ENCODE peak calls at places on chromosomes 13 and 19, in four cellular contexts. One of them, this sample, is unnamed.

GRCh38 chr13:19596960-19597361 is 35.6 kb upstream of the TPTE2 start:
- DNase-seq in stomach: no peak
- DNase-seq in RWPE1: peak
- DNase-seq in fibroblast of pulmonary artery: peak
- DNase-seq in this sample: no peak

GRCh38 chr13:45238945-45239795 is 38.3 kb upstream of the KCTD4 start:
- DNase-seq in fibroblast of pulmonary artery: no peak
- DNase-seq in stomach: no peak
- DNase-seq in RWPE1: peak
- DNase-seq in this sample: no peak

GRCh38 chr13:27383104-27383921 is 41.1 kb upstream of the GTF3A start:
- DNase-seq in stomach: no peak
- DNase-seq in fibroblast of pulmonary artery: no peak
- DNase-seq in RWPE1: no peak
- DNase-seq in this sample: no peak

GRCh38 chr13:66518068-66518467 is 712.1 kb downstream of the PCDH9 start:
- DNase-seq in RWPE1: no peak
- DNase-seq in stomach: no peak
- DNase-seq in fibroblast of pulmonary artery: no peak
- DNase-seq in this sample: no peak

GRCh38 chr19:33429891-33430673 is 56.6 kb downstream of the CEBPG start:
- DNase-seq in fibroblast of pulmonary artery: no peak
- DNase-seq in stomach: no peak
- DNase-seq in RWPE1: no peak
- DNase-seq in this sample: no peak

GRCh38 chr13:75372923-75373841 is 108.8 kb downstream of the TBC1D4 start:
- DNase-seq in fibroblast of pulmonary artery: no peak
- DNase-seq in stomach: no peak
- DNase-seq in RWPE1: no peak
- DNase-seq in this sample: no peak

GRCh38 chr13:93861818-93862217 is 617.7 kb downstream of the DCT start:
- DNase-seq in stomach: no peak
- DNase-seq in RWPE1: no peak
- DNase-seq in fibroblast of pulmonary artery: peak
- DNase-seq in this sample: no peak

GRCh38 chr13:43331676-43332075 is 308.3 kb downstream of the DNAJC15 start:
- DNase-seq in RWPE1: no peak
- DNase-seq in stomach: no peak
- DNase-seq in fibroblast of pulmonary artery: peak
- DNase-seq in this sample: no peak

GRCh38 chr13:97810152-97810551 is 143.3 kb upstream of the IPO5 start:
- DNase-seq in fibroblast of pulmonary artery: peak
- DNase-seq in stomach: no peak
- DNase-seq in RWPE1: peak
- DNase-seq in this sample: no peak

GRCh38 chr13:53068841-53069520 is 40.4 kb downstream of the OLFM4 start:
- DNase-seq in fibroblast of pulmonary artery: no peak
- DNase-seq in stomach: no peak
- DNase-seq in RWPE1: no peak
- DNase-seq in this sample: no peak

GRCh38 chr13:86585826-86586225 is 786.6 kb upstream of the SLITRK6 start:
- DNase-seq in RWPE1: no peak
- DNase-seq in stomach: no peak
- DNase-seq in fibroblast of pulmonary artery: peak
- DNase-seq in this sample: no peak

GRCh38 chr13:71540098-71540497 is 326.9 kb downstream of the DACH1 start:
- DNase-seq in stomach: no peak
- DNase-seq in RWPE1: no peak
- DNase-seq in fibroblast of pulmonary artery: no peak
- DNase-seq in this sample: no peak

DNA sequence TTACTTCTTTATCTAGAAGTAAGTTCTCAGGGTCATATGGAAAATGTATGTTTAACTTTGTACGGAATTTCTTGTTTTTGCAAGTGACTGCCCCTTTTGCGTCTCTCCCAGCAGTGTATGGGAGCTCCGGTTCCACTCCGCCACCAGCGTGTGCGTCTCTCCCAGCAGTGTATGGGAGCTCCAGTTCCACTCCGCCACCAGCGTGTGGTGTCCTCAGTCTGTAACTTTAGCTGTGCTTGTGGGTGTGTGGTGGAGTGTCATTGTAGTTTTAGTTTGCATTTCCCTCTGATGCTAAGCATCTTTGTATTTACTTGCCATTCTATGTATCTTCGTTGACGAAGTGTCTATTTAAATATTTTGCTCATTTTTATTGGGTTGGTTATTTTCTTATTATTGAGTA is 2.4 kb downstream of the CUL4A start:
- DNase-seq in fibroblast of pulmonary artery: no peak
- DNase-seq in RWPE1: no peak
- DNase-seq in stomach: no peak
- DNase-seq in this sample: no peak
- TF ChIP-seq CTCF in fibroblast of pulmonary artery: no peak
- TF ChIP-seq CTCF in RWPE1: no peak
- TF ChIP-seq CTCF in stomach: no peak
- TF ChIP-seq CTCF in this sample: no peak

DNA sequence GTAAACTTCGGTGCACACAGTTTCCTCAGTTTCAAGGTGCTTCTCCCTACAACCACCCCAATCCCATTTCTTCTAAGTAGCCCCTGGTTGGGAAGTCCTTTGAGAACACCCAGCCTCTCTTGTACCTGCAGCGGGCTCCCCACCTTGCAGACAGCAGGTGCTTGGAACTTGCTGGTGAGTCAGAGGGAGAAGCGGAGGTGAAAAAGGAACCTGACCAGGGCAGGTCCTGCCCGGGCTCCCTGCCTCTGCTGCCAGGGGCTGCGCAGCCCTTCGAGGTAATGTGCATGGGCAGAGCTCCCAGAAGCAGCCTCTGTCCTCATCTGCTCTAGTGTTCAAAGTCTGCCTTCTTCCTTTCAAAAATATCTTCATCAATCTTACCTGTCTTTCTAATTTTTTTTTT is 274.0 kb upstream of the SOX1 start:
- DNase-seq in RWPE1: no peak
- DNase-seq in fibroblast of pulmonary artery: no peak
- DNase-seq in stomach: no peak
- DNase-seq in this sample: peak
- TF ChIP-seq CTCF in RWPE1: no peak
- TF ChIP-seq CTCF in fibroblast of pulmonary artery: no peak
- TF ChIP-seq CTCF in stomach: no peak
- TF ChIP-seq CTCF in this sample: no peak

DNA sequence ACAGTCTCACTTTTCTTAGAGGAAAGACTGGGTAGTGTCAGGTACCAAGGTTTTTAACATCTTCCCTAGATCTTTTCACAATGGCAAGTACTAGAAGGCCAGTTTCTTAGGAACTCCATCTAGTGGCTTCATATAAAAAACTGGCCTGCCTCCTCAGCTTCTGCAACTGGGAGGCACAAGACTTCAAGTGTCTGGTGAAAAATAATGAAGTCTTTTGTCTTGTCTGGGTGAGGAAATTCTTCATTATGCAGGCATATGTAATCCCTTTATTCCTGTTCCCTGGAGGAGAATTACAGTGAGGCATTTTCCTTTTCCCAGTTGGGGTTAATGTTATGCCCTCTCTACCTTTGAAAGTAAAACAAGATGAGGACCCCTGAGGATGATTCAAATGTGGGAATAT is 300.5 kb downstream of the NALCN start:
- DNase-seq in stomach: no peak
- DNase-seq in fibroblast of pulmonary artery: peak
- DNase-seq in RWPE1: no peak
- DNase-seq in this sample: no peak
- TF ChIP-seq CTCF in stomach: no peak
- TF ChIP-seq CTCF in fibroblast of pulmonary artery: peak
- TF ChIP-seq CTCF in RWPE1: no peak
- TF ChIP-seq CTCF in this sample: no peak

GRCh38 chr13:101523732-101524131 is 71.3 kb downstream of the ITGBL1 start:
- DNase-seq in RWPE1: no peak
- DNase-seq in stomach: no peak
- DNase-seq in fibroblast of pulmonary artery: peak
- DNase-seq in this sample: no peak
- TF ChIP-seq CTCF in RWPE1: no peak
- TF ChIP-seq CTCF in stomach: no peak
- TF ChIP-seq CTCF in fibroblast of pulmonary artery: no peak
- TF ChIP-seq CTCF in this sample: no peak

DNA sequence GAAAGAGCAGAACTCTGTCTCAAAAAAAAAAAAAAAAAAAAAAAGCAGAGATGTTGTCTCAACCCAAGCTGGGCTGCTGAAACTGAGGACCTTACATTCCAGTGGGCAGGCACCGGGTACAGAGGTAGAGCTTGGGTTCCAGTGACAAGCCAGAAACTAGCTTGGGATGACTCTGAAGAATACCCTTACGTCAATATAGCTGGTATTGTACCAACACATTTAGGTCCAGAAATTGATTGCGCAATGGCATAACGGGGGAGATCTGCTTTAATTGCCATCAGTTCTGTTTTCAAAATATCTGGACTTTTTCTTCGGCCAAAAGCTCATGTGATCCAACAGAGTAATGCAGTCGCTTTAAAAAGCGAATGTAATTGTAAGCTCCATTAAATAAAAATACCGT is 103.1 kb upstream of the UBL3 start:
- DNase-seq in RWPE1: no peak
- DNase-seq in stomach: no peak
- DNase-seq in fibroblast of pulmonary artery: no peak
- DNase-seq in this sample: no peak
- TF ChIP-seq CTCF in RWPE1: no peak
- TF ChIP-seq CTCF in stomach: no peak
- TF ChIP-seq CTCF in fibroblast of pulmonary artery: no peak
- TF ChIP-seq CTCF in this sample: no peak

GRCh38 chr13:87667686-87668085 is 3.5 kb upstream of the SLITRK5 start:
- DNase-seq in stomach: no peak
- DNase-seq in RWPE1: no peak
- DNase-seq in fibroblast of pulmonary artery: no peak
- DNase-seq in this sample: no peak

GRCh38 chr13:87671824-87672603 is 843 bp downstream of the SLITRK5 start:
- DNase-seq in fibroblast of pulmonary artery: no peak
- DNase-seq in RWPE1: no peak
- DNase-seq in stomach: no peak
- DNase-seq in this sample: peak

GRCh38 chr13:87666826-87667225 is 4.3 kb upstream of the SLITRK5 start:
- DNase-seq in stomach: no peak
- DNase-seq in RWPE1: no peak
- DNase-seq in fibroblast of pulmonary artery: no peak
- DNase-seq in this sample: no peak

GRCh38 chr13:87671031-87671823 is at the start of gene SLITRK5:
- DNase-seq in RWPE1: peak
- DNase-seq in stomach: peak
- DNase-seq in fibroblast of pulmonary artery: peak
- DNase-seq in this sample: peak

GRCh38 chr13:87669379-87669978 is 1.7 kb upstream of the SLITRK5 start:
- DNase-seq in fibroblast of pulmonary artery: peak
- DNase-seq in RWPE1: no peak
- DNase-seq in stomach: no peak
- DNase-seq in this sample: peak
- TF ChIP-seq CTCF in fibroblast of pulmonary artery: peak
- TF ChIP-seq CTCF in RWPE1: peak
- TF ChIP-seq CTCF in stomach: no peak
- TF ChIP-seq CTCF in this sample: peak

DNA sequence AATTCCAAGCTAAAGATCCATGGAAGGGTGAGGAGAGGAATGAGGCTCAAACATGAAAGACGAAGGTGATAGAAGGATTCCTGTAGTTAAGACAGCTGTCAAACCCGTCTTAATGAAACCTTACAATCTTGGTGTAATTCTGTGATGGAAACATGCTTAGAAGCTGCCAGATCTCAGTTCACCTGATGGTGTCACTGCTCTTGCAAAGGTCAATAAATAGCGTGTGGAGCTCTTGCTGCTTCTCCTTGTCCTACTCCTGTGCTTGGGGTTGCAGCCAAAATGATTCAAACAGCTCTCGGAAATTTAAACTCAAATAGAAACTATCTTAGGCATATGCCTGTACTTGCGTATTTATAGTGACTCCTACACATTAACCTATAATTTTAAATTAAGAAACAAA is 1705.0 kb downstream of the OLFM4 start:
- DNase-seq in RWPE1: peak
- DNase-seq in fibroblast of pulmonary artery: no peak
- DNase-seq in stomach: no peak
- DNase-seq in this sample: no peak
- TF ChIP-seq CTCF in RWPE1: no peak
- TF ChIP-seq CTCF in fibroblast of pulmonary artery: no peak
- TF ChIP-seq CTCF in stomach: no peak
- TF ChIP-seq CTCF in this sample: no peak

GRCh38 chr13:73851104-73851503 is 283.1 kb downstream of the KLF12 start:
- DNase-seq in stomach: no peak
- DNase-seq in RWPE1: no peak
- DNase-seq in fibroblast of pulmonary artery: no peak
- DNase-seq in this sample: no peak
- TF ChIP-seq CTCF in stomach: no peak
- TF ChIP-seq CTCF in RWPE1: no peak
- TF ChIP-seq CTCF in fibroblast of pulmonary artery: no peak
- TF ChIP-seq CTCF in this sample: no peak

GRCh38 chr19:35138305-35138799 is 272 bp upstream of the FXYD1 start:
- DNase-seq in RWPE1: no peak
- DNase-seq in stomach: no peak
- DNase-seq in fibroblast of pulmonary artery: no peak
- DNase-seq in this sample: no peak

GRCh38 chr19:35140207-35140897 is 1.7 kb downstream of the FXYD1 start:
- DNase-seq in stomach: no peak
- DNase-seq in RWPE1: no peak
- DNase-seq in fibroblast of pulmonary artery: no peak
- DNase-seq in this sample: no peak

GRCh38 chr19:35140898-35141626 is 2.0 kb upstream of the FXYD7 start:
- DNase-seq in RWPE1: peak
- DNase-seq in stomach: peak
- DNase-seq in fibroblast of pulmonary artery: peak
- DNase-seq in this sample: peak

GRCh38 chr19:35141627-35142401 is 1.2 kb upstream of the FXYD7 start:
- DNase-seq in fibroblast of pulmonary artery: no peak
- DNase-seq in stomach: no peak
- DNase-seq in RWPE1: no peak
- DNase-seq in this sample: no peak

DNA sequence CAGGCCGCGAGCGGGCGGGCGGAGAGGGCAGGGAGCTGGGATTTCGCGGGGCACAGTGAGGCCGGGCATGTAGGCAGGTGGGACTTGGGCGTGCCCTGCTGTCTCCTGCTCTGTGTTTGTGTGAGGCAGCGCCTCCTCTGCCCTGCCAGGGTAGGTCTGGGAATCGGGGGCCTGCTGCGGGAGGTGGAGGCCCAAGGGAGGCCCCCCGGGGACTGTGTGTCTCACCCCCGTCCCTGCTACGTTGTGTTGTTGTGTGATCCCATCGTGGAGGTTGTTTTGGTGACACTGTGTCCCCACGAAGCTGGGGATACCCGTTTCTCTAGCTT is 957 bp downstream of the FXYD1 start:
- DNase-seq in RWPE1: no peak
- DNase-seq in stomach: no peak
- DNase-seq in fibroblast of pulmonary artery: no peak
- DNase-seq in this sample: no peak
- TF ChIP-seq CTCF in RWPE1: no peak
- TF ChIP-seq CTCF in stomach: no peak
- TF ChIP-seq CTCF in fibroblast of pulmonary artery: no peak
- TF ChIP-seq CTCF in this sample: no peak

This sample was measured in GM20000.